ENCODE peak calls at places on chromosomes 5 and 9, in nine cellular contexts. One of them, this sample, is unnamed.

GRCh38 chr5:140298183-140298601 is 4.7 kb downstream of the PFDN1 start:
- DNase-seq in ovary: no peak
- DNase-seq in body of pancreas: no peak
- DNase-seq in fibroblast of pulmonary artery: peak
- DNase-seq in left ventricle myocardium inferior: no peak
- DNase-seq in adrenal gland: no peak
- DNase-seq in stomach: no peak
- DNase-seq in epithelial cell of esophagus: peak
- DNase-seq in psoas muscle: no peak
- DNase-seq in this sample: no peak

GRCh38 chr5:154899107-154899816 is 38.7 kb downstream of the GEMIN5 start:
- DNase-seq in stomach: no peak
- DNase-seq in body of pancreas: no peak
- DNase-seq in adrenal gland: no peak
- DNase-seq in epithelial cell of esophagus: no peak
- DNase-seq in ovary: no peak
- DNase-seq in left ventricle myocardium inferior: no peak
- DNase-seq in fibroblast of pulmonary artery: no peak
- DNase-seq in psoas muscle: no peak
- DNase-seq in this sample: no peak

GRCh38 chr9:755454-756381 is 85.8 kb upstream of the DMRT1 start:
- DNase-seq in left ventricle myocardium inferior: no peak
- DNase-seq in psoas muscle: no peak
- DNase-seq in ovary: no peak
- DNase-seq in adrenal gland: peak
- DNase-seq in fibroblast of pulmonary artery: peak
- DNase-seq in body of pancreas: no peak
- DNase-seq in epithelial cell of esophagus: peak
- DNase-seq in stomach: no peak
- DNase-seq in this sample: peak

GRCh38 chr5:149152317-149152746 is 11.0 kb downstream of the ABLIM3 start:
- DNase-seq in ovary: no peak
- DNase-seq in fibroblast of pulmonary artery: peak
- DNase-seq in epithelial cell of esophagus: no peak
- DNase-seq in adrenal gland: no peak
- DNase-seq in body of pancreas: no peak
- DNase-seq in psoas muscle: no peak
- DNase-seq in left ventricle myocardium inferior: no peak
- DNase-seq in stomach: no peak
- DNase-seq in this sample: no peak

GRCh38 chr5:95080026-95080425 is 204.9 kb downstream of the MCTP1 start:
- DNase-seq in stomach: no peak
- DNase-seq in body of pancreas: no peak
- DNase-seq in fibroblast of pulmonary artery: peak
- DNase-seq in left ventricle myocardium inferior: no peak
- DNase-seq in ovary: no peak
- DNase-seq in epithelial cell of esophagus: no peak
- DNase-seq in adrenal gland: no peak
- DNase-seq in psoas muscle: no peak
- DNase-seq in this sample: no peak

GRCh38 chr9:108650826-108651225 is 205.0 kb downstream of the ACTL7B start:
- DNase-seq in left ventricle myocardium inferior: no peak
- DNase-seq in ovary: no peak
- DNase-seq in stomach: no peak
- DNase-seq in body of pancreas: no peak
- DNase-seq in adrenal gland: no peak
- DNase-seq in psoas muscle: no peak
- DNase-seq in fibroblast of pulmonary artery: no peak
- DNase-seq in epithelial cell of esophagus: peak
- DNase-seq in this sample: no peak

GRCh38 chr5:1785984-1786383 is 13.7 kb downstream of the MRPL36 start:
- DNase-seq in body of pancreas: no peak
- DNase-seq in adrenal gland: no peak
- DNase-seq in ovary: no peak
- DNase-seq in fibroblast of pulmonary artery: no peak
- DNase-seq in stomach: no peak
- DNase-seq in psoas muscle: peak
- DNase-seq in left ventricle myocardium inferior: no peak
- DNase-seq in epithelial cell of esophagus: no peak
- DNase-seq in this sample: no peak

GRCh38 chr5:74073257-74073656 is 447.3 kb downstream of the ARHGEF28 start:
- DNase-seq in body of pancreas: no peak
- DNase-seq in ovary: no peak
- DNase-seq in left ventricle myocardium inferior: no peak
- DNase-seq in stomach: no peak
- DNase-seq in fibroblast of pulmonary artery: peak
- DNase-seq in psoas muscle: no peak
- DNase-seq in adrenal gland: no peak
- DNase-seq in epithelial cell of esophagus: no peak
- DNase-seq in this sample: no peak

GRCh38 chr9:121141706-121142105 is 60.0 kb downstream of the RAB14 start:
- DNase-seq in stomach: no peak
- DNase-seq in ovary: no peak
- DNase-seq in epithelial cell of esophagus: no peak
- DNase-seq in fibroblast of pulmonary artery: no peak
- DNase-seq in left ventricle myocardium inferior: no peak
- DNase-seq in body of pancreas: no peak
- DNase-seq in adrenal gland: no peak
- DNase-seq in psoas muscle: no peak
- DNase-seq in this sample: no peak

GRCh38 chr9:131276107-131276888 is at the start of gene FAM78A:
- DNase-seq in left ventricle myocardium inferior: peak
- DNase-seq in stomach: peak
- DNase-seq in epithelial cell of esophagus: no peak
- DNase-seq in ovary: no peak
- DNase-seq in psoas muscle: peak
- DNase-seq in adrenal gland: peak
- DNase-seq in body of pancreas: no peak
- DNase-seq in fibroblast of pulmonary artery: no peak
- DNase-seq in this sample: no peak

DNA sequence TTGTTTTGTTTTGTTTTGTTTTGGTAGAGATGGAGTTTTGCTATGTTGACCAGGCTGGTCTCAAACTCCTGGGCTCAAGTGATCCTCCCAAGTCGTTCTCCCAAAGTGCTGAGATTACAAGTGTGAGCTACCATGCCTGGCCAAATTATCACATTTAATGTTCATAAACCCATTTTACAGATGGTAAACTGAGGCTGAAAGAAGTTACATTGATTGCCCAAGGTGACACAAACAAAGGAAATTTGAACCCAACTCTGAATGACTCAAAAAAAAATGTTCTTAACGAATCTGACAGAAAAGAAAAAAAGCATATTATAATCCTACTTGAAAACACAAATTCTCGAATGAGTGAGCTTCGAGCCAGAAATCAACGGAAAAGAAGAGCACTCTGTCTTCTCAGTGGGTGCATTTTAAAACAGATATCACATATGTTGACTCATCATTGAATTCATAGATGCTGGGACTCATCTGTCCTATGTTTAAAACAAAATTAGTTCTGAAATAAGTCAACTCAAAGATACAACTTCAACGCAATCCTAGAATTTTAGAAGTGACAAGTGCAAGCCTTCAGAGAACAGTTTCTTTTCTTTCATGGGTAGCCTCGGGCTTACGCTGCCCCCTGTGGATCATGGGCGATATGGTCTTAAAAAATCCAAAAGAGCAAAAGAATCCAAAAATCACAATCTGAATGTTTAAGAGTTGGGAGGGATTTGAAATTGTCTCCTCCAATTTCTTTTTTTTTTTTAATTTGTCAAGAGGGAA is 28.4 kb downstream of the TIMD4 start:
- DNase-seq in ovary: no peak
- DNase-seq in epithelial cell of esophagus: no peak
- DNase-seq in psoas muscle: no peak
- DNase-seq in fibroblast of pulmonary artery: no peak
- DNase-seq in left ventricle myocardium inferior: no peak
- DNase-seq in adrenal gland: peak
- DNase-seq in stomach: no peak
- DNase-seq in body of pancreas: peak
- DNase-seq in this sample: no peak
- TF ChIP-seq CTCF in ovary: no peak
- TF ChIP-seq CTCF in epithelial cell of esophagus: no peak
- TF ChIP-seq CTCF in psoas muscle: peak
- TF ChIP-seq CTCF in fibroblast of pulmonary artery: peak
- TF ChIP-seq CTCF in left ventricle myocardium inferior: peak
- TF ChIP-seq CTCF in adrenal gland: peak
- TF ChIP-seq CTCF in stomach: no peak
- TF ChIP-seq CTCF in body of pancreas: peak
- TF ChIP-seq CTCF in this sample: peak

DNA sequence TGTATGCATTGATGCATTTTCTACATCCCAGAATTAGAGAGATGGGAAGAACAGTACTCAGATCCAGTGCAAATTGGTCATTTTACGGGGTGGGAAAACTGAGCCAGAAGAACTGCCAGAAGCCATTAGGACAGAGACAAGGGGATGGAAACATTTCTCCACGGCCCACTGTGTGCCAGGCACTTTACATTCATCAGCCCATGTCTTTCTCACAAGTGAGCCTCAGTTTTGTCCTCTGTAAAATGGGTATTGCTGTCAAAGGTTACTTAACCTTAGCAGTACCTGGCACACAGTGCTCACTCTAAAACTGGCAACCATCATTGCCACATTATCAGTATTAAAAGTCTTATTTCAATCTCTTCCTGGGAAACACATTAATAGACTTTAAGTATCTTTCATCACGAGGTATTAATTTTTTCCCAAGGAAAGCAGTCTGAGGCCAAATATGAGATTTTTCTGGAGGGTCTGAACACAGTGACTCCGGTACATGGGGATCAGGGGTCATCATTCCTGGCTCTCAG is 5.2 kb downstream of the DUSP1 start:
- DNase-seq in psoas muscle: peak
- DNase-seq in ovary: no peak
- DNase-seq in epithelial cell of esophagus: peak
- DNase-seq in left ventricle myocardium inferior: no peak
- DNase-seq in body of pancreas: peak
- DNase-seq in fibroblast of pulmonary artery: peak
- DNase-seq in stomach: no peak
- DNase-seq in adrenal gland: no peak
- DNase-seq in this sample: no peak
- H3K4me3 ChIP-seq in psoas muscle: peak
- H3K4me3 ChIP-seq in ovary: peak
- H3K4me3 ChIP-seq in epithelial cell of esophagus: peak
- H3K4me3 ChIP-seq in left ventricle myocardium inferior: peak
- H3K4me3 ChIP-seq in body of pancreas: no peak
- H3K4me3 ChIP-seq in fibroblast of pulmonary artery: no peak
- H3K4me3 ChIP-seq in stomach: peak
- H3K4me3 ChIP-seq in adrenal gland: peak
- H3K4me3 ChIP-seq in this sample: no peak

GRCh38 chr5:142896325-142897007 is 126.3 kb downstream of the ARHGAP26 start:
- DNase-seq in stomach: no peak
- DNase-seq in left ventricle myocardium inferior: no peak
- DNase-seq in body of pancreas: no peak
- DNase-seq in psoas muscle: no peak
- DNase-seq in epithelial cell of esophagus: peak
- DNase-seq in ovary: no peak
- DNase-seq in adrenal gland: no peak
- DNase-seq in fibroblast of pulmonary artery: no peak
- DNase-seq in this sample: no peak

GRCh38 chr5:142892021-142892420 is 121.8 kb downstream of the ARHGAP26 start:
- DNase-seq in left ventricle myocardium inferior: no peak
- DNase-seq in adrenal gland: no peak
- DNase-seq in ovary: no peak
- DNase-seq in fibroblast of pulmonary artery: no peak
- DNase-seq in body of pancreas: no peak
- DNase-seq in epithelial cell of esophagus: no peak
- DNase-seq in stomach: no peak
- DNase-seq in psoas muscle: no peak
- DNase-seq in this sample: no peak

GRCh38 chr5:142897328-142897727 is 127.2 kb downstream of the ARHGAP26 start:
- DNase-seq in stomach: no peak
- DNase-seq in fibroblast of pulmonary artery: no peak
- DNase-seq in psoas muscle: no peak
- DNase-seq in left ventricle myocardium inferior: no peak
- DNase-seq in ovary: no peak
- DNase-seq in adrenal gland: no peak
- DNase-seq in epithelial cell of esophagus: no peak
- DNase-seq in body of pancreas: no peak
- DNase-seq in this sample: no peak

GRCh38 chr5:142894315-142894714 is 124.1 kb downstream of the ARHGAP26 start:
- DNase-seq in fibroblast of pulmonary artery: no peak
- DNase-seq in body of pancreas: no peak
- DNase-seq in epithelial cell of esophagus: no peak
- DNase-seq in psoas muscle: no peak
- DNase-seq in adrenal gland: no peak
- DNase-seq in stomach: no peak
- DNase-seq in ovary: no peak
- DNase-seq in left ventricle myocardium inferior: no peak
- DNase-seq in this sample: no peak

GRCh38 chr5:142894749-142895148 is 124.6 kb downstream of the ARHGAP26 start:
- DNase-seq in ovary: no peak
- DNase-seq in adrenal gland: no peak
- DNase-seq in fibroblast of pulmonary artery: peak
- DNase-seq in stomach: no peak
- DNase-seq in psoas muscle: no peak
- DNase-seq in left ventricle myocardium inferior: no peak
- DNase-seq in body of pancreas: no peak
- DNase-seq in epithelial cell of esophagus: no peak
- DNase-seq in this sample: peak
- TF ChIP-seq CTCF in ovary: no peak
- TF ChIP-seq CTCF in adrenal gland: no peak
- TF ChIP-seq CTCF in fibroblast of pulmonary artery: no peak
- TF ChIP-seq CTCF in stomach: no peak
- TF ChIP-seq CTCF in psoas muscle: no peak
- TF ChIP-seq CTCF in left ventricle myocardium inferior: no peak
- TF ChIP-seq CTCF in body of pancreas: no peak
- TF ChIP-seq CTCF in epithelial cell of esophagus: no peak
- TF ChIP-seq CTCF in this sample: no peak

GRCh38 chr9:137237759-137238726 is 3.0 kb upstream of the TUBB4B start:
- DNase-seq in ovary: no peak
- DNase-seq in adrenal gland: no peak
- DNase-seq in left ventricle myocardium inferior: no peak
- DNase-seq in fibroblast of pulmonary artery: no peak
- DNase-seq in stomach: no peak
- DNase-seq in body of pancreas: no peak
- DNase-seq in epithelial cell of esophagus: no peak
- DNase-seq in psoas muscle: no peak
- DNase-seq in this sample: no peak

GRCh38 chr9:137234758-137235423 is 4.2 kb downstream of the SLC34A3 start:
- DNase-seq in adrenal gland: no peak
- DNase-seq in ovary: no peak
- DNase-seq in body of pancreas: no peak
- DNase-seq in stomach: no peak
- DNase-seq in fibroblast of pulmonary artery: no peak
- DNase-seq in psoas muscle: no peak
- DNase-seq in left ventricle myocardium inferior: no peak
- DNase-seq in epithelial cell of esophagus: no peak
- DNase-seq in this sample: no peak

GRCh38 chr9:137235424-137236237 is 4.9 kb downstream of the SLC34A3 start:
- DNase-seq in body of pancreas: no peak
- DNase-seq in adrenal gland: no peak
- DNase-seq in fibroblast of pulmonary artery: no peak
- DNase-seq in ovary: no peak
- DNase-seq in psoas muscle: no peak
- DNase-seq in epithelial cell of esophagus: no peak
- DNase-seq in left ventricle myocardium inferior: no peak
- DNase-seq in stomach: no peak
- DNase-seq in this sample: no peak

GRCh38 chr9:137236936-137237421 is 4.1 kb upstream of the TUBB4B start:
- DNase-seq in adrenal gland: no peak
- DNase-seq in psoas muscle: no peak
- DNase-seq in epithelial cell of esophagus: no peak
- DNase-seq in ovary: no peak
- DNase-seq in left ventricle myocardium inferior: no peak
- DNase-seq in fibroblast of pulmonary artery: no peak
- DNase-seq in body of pancreas: no peak
- DNase-seq in stomach: no peak
- DNase-seq in this sample: no peak

GRCh38 chr9:137236238-137236935 is 4.7 kb upstream of the TUBB4B start:
- DNase-seq in left ventricle myocardium inferior: peak
- DNase-seq in ovary: peak
- DNase-seq in epithelial cell of esophagus: peak
- DNase-seq in adrenal gland: peak
- DNase-seq in psoas muscle: peak
- DNase-seq in fibroblast of pulmonary artery: peak
- DNase-seq in body of pancreas: peak
- DNase-seq in stomach: peak
- DNase-seq in this sample: no peak
- H3K4me3 ChIP-seq in left ventricle myocardium inferior: peak
- H3K4me3 ChIP-seq in ovary: peak
- H3K4me3 ChIP-seq in epithelial cell of esophagus: no peak
- H3K4me3 ChIP-seq in adrenal gland: no peak
- H3K4me3 ChIP-seq in psoas muscle: peak
- H3K4me3 ChIP-seq in fibroblast of pulmonary artery: no peak
- H3K4me3 ChIP-seq in body of pancreas: no peak
- H3K4me3 ChIP-seq in stomach: peak
- H3K4me3 ChIP-seq in this sample: no peak

This sample was measured in AG09309.